ENCODE peak calls at places on chromosome 2, in seven cellular contexts. C is fibroblast of mammary gland; I is central memory CD4-positive, alpha-beta T cell; F is body of pancreas; J is A549; Z is islet precursor cell; V is activated naive CD4-positive, alpha-beta T cell treated with Interleukin-2 at 50 U/mL for 16 hours. X is an unnamed sample.

GRCh38 chr2:11688222-11689069 is 18.5 kb upstream of the NTSR2 start:
- DNase-seq in C (peak), I (peak), F (peak), J (peak), Z (peak), V (peak), X (peak)

GRCh38 chr2:108868911-108869310 is 82.3 kb downstream of the CCDC138 start:
- DNase-seq in C (no peak), I (no peak), F (no peak), J (no peak), Z (no peak), V (no peak), X (no peak)

GRCh38 chr2:64049633-64050220 is 30.5 kb upstream of the VPS54 start:
- DNase-seq in C (peak), I (peak), F (peak), J (peak), Z (peak), V (peak), X (peak)

GRCh38 chr2:239025081-239025801 is 177.4 kb downstream of the TWIST2 start:
- DNase-seq in C (peak), I (no peak), F (no peak), J (no peak), Z (no peak), V (no peak), X (no peak)

GRCh38 chr2:129748250-129748649 is 231.2 kb upstream of the RAB6C start:
- DNase-seq in C (no peak), I (no peak), F (no peak), J (no peak), Z (no peak), V (no peak), X (no peak)

GRCh38 chr2:222024934-222025890 is 273.6 kb downstream of the PAX3 start:
- DNase-seq in C (peak), I (no peak), F (no peak), J (peak), Z (no peak), V (no peak), X (no peak)

GRCh38 chr2:26401739-26402541 is at the start of gene DRC1:
- DNase-seq in C (peak), I (no peak), F (peak), J (peak), Z (peak), V (peak), X (peak)

GRCh38 chr2:172606285-172606684 is 50.4 kb downstream of the PDK1 start:
- DNase-seq in C (peak), I (no peak), F (no peak), J (no peak), Z (no peak), V (no peak), X (no peak)

GRCh38 chr2:207974214-207974600 is 51.1 kb downstream of the PLEKHM3 start:
- DNase-seq in C (no peak), I (no peak), F (no peak), J (peak), Z (peak), V (no peak), X (no peak)

GRCh38 chr2:108217211-108217610 is 22.6 kb upstream of the SULT1C3 start:
- DNase-seq in C (peak), I (no peak), F (no peak), J (no peak), Z (no peak), V (no peak), X (no peak)

GRCh38 chr2:171991027-171991426 is 8.7 kb upstream of the METAP1D start:
- DNase-seq in C (no peak), I (no peak), F (no peak), J (no peak), Z (no peak), V (no peak), X (no peak)

GRCh38 chr2:134405641-134406081 is 151.8 kb downstream of the MGAT5 start:
- DNase-seq in C (peak), I (no peak), F (no peak), J (no peak), Z (no peak), V (no peak), X (no peak)

GRCh38 chr2:232646726-232647125 is 13.3 kb downstream of the EFHD1 start:
- DNase-seq in C (no peak), I (no peak), F (no peak), J (no peak), Z (no peak), V (no peak), X (no peak)

GRCh38 chr2:180015951-180016709 is 9.0 kb upstream of the CWC22 start:
- DNase-seq in C (peak), I (no peak), F (no peak), J (no peak), Z (no peak), V (no peak), X (no peak)

X was measured in activated CD4-positive, alpha-beta memory T cell treated with anti-CD3 and anti-CD28 coated beads for 36 hours.